ENCODE peak calls at places on chromosomes 1 and 21, in nine cellular contexts. F is upper lobe of right lung, A is IMR-90, O is fibroblast of lung, C is lower lobe of right lung, X is psoas muscle, Y is HCT116, K is PC-3, T is cardiac fibroblast. I is an unnamed sample.

GRCh38 chr1:229122606-229123005 is 148.3 kb upstream of the RAB4A start:
- DNase-seq in F (no peak), A (no peak), O (no peak), C (no peak), X (no peak), Y (no peak), K (no peak), T (no peak), I (no peak)

GRCh38 chr21:42732033-42732410 is 78.6 kb downstream of the PDE9A start:
- DNase-seq in F (no peak), A (no peak), O (no peak), C (no peak), X (no peak), Y (no peak), K (peak), T (no peak), I (no peak)

GRCh38 chr1:175555266-175555665 is 188.1 kb downstream of the TNR start:
- DNase-seq in F (no peak), A (no peak), O (peak), C (no peak), X (no peak), Y (no peak), K (no peak), T (peak), I (no peak)

GRCh38 chr1:155555915-155556314 is 6.7 kb downstream of the ASH1L start:
- DNase-seq in F (no peak), A (no peak), O (no peak), C (no peak), X (no peak), Y (no peak), K (no peak), T (no peak), I (no peak)

GRCh38 chr1:110235839-110236682 is 25.9 kb downstream of the KCNC4 start:
- DNase-seq in F (no peak), A (peak), O (peak), C (no peak), X (no peak), Y (peak), K (peak), T (peak), I (peak)

GRCh38 chr1:59901770-59902388 is 24.7 kb downstream of the CYP2J2 start:
- DNase-seq in F (no peak), A (no peak), O (peak), C (no peak), X (no peak), Y (no peak), K (no peak), T (no peak), I (peak)

GRCh38 chr1:155989242-155989991 is 11.1 kb upstream of the ARHGEF2 start:
- DNase-seq in F (peak), A (peak), O (peak), C (peak), X (peak), Y (no peak), K (peak), T (peak), I (peak)

GRCh38 chr1:229058111-229058551 is 212.8 kb upstream of the RAB4A start:
- DNase-seq in F (no peak), A (no peak), O (no peak), C (peak), X (no peak), Y (no peak), K (no peak), T (no peak), I (no peak)

DNA sequence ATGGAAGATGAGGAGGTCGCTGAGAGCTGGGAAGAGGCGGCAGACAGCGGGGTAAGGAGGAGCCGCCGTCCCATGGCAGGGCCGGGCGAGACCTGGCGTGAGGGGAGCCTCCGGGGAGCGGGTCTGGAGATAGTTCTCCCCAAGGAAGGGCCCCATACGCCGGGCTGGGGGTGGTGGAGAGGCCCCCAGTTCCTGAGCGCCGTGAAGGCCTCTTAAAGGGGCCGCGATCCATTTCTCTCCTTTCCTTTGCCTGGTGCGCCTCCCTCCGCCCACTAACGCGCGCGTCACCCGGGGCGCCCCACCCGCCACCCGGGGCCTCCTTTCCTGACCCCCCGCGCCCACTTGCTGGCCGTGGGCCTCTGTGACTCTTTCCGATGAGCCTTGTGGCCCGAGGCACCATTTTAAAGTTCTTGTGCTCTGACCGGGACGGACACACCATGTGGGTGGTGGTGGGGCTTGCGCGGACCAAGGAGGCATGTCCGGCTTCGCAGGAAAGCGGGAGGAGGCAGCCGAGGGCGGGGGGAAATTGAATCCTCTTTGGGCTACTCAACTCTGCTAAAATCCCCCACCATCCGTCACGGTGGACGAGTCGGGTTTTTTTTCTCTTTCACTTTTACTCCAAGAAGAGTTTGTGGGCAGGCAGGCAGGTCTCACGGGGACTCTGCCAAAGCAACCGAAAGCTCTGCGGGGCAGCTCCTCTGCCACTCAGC is 371 bp downstream of the SZRD1 start:
- DNase-seq in F (peak), A (peak), O (peak), C (peak), X (peak), Y (peak), K (peak), T (peak), I (peak)
- TF ChIP-seq CTCF in F (peak), A (no peak), O (no peak), C (no peak), X (no peak), Y (no peak), K (no peak), T (no peak), I (no peak)

DNA sequence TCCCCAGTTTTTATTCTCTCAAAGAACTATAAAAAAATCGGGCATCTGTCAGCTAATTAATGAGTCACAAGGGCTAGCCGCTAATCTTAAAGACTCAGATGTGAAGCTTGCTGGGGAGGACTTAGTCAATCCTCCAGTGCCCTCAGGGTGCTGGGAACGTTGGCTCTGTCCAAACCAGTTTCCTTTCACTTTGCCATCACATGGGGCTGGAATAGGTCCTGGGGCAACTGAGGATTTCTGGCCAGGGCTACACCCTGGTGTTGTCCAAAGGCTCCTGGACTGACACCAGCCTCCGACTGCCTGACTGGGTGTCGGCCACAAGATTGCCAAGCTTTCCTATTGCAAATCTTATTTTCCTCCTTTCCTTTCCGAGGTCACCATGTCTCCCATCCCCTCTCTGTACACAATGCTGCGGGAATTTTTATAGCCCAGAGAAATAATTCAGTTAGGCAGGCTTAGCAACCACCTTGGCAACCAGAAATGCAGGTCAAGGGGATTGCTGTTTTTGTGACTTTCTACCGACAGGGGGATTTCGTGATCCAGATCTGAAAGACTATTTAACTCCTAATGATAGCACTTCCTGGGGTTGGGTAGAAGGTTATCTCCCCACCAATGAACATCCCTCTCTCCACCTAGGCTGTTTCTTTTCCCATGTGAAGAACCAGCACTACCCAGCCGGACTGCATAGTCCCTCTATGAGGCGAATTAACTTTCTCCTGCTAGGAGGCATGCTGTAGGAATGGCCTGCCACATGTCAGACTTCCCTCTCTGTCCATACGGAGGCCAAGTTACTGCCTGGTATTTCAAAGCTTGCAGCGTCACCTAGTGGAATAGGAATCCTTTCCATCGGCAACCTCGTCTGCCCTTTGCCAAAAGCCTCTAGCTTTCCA is 29.9 kb upstream of the CTBS start:
- DNase-seq in F (no peak), A (peak), O (peak), C (no peak), X (peak), Y (peak), K (peak), T (peak), I (peak)
- H3K4me3 ChIP-seq in F (peak), A (peak), O (no peak), C (peak), X (peak), Y (peak), K (peak), T (peak), I (peak)

DNA sequence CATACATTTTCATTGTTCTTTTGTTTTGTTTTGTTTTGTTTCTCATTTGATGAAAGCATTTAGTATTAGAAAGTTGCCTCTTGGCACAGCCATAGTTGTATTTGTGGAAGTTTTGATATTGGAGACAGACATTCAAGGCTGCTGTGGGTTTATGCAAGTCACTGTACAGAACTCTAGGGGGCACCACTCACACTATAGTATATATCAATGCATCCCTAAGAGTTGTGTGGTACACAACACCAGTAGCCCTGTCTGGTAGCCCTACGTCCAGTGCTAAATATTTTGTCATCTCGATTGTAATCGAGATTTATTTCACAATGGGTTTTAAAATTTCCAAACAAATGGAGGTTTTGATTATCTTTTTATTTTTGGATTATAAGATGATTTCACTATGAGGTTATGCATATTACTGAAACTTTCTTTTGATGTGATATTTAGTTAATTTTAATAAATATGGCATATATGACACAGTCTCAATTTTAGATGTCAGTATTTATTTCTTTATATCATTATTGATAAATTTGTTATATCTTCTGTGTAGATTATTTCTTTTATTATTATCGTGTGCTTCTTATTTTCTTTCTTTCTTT is 112.2 kb downstream of the NR5A2 start:
- DNase-seq in F (no peak), A (peak), O (peak), C (no peak), X (no peak), Y (peak), K (peak), T (peak), I (peak)
- TF ChIP-seq CTCF in F (peak), A (peak), O (peak), C (peak), X (peak), Y (peak), K (peak), T (peak), I (peak)

GRCh38 chr1:197677752-197678295 is 97.5 kb downstream of the DENND1B start:
- DNase-seq in F (no peak), A (no peak), O (no peak), C (no peak), X (no peak), Y (no peak), K (no peak), T (no peak), I (no peak)

GRCh38 chr1:197672347-197672746 is 102.9 kb downstream of the DENND1B start:
- DNase-seq in F (no peak), A (no peak), O (no peak), C (no peak), X (no peak), Y (no peak), K (no peak), T (no peak), I (no peak)

GRCh38 chr1:197677313-197677712 is 98.0 kb downstream of the DENND1B start:
- DNase-seq in F (no peak), A (no peak), O (no peak), C (no peak), X (no peak), Y (no peak), K (no peak), T (no peak), I (no peak)

GRCh38 chr1:197674286-197674685 is 101.0 kb downstream of the DENND1B start:
- DNase-seq in F (no peak), A (no peak), O (no peak), C (no peak), X (no peak), Y (no peak), K (no peak), T (no peak), I (no peak)

GRCh38 chr1:197675475-197676324 is 99.6 kb downstream of the DENND1B start:
- DNase-seq in F (no peak), A (peak), O (peak), C (peak), X (peak), Y (no peak), K (no peak), T (peak), I (no peak)
- H3K4me3 ChIP-seq in F (peak), A (peak), O (peak), C (peak), X (peak), Y (no peak), K (no peak), T (peak), I (peak)

DNA sequence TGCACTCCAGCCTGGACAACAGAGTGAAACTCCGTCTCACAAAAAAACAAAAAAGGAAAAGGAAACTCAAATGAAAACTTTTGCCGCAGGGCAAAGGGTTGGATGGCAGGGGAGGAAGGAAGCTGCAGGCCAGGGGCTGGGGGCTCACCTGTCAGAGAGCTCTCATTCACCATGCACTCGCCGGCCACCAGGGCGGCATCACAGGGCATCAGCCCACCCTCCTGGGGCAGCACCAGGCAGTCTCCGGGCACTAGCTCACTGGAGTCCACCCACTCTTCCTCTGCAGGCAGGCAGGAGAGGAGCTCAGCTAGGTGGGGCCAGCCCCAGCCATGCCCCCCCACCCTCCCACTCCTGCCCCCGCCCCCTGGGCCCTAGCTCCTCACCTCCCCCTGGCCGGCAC is 11.9 kb downstream of the ATP13A2 start:
- DNase-seq in F (no peak), A (no peak), O (no peak), C (no peak), X (no peak), Y (no peak), K (no peak), T (no peak), I (no peak)
- TF ChIP-seq CTCF in F (no peak), A (no peak), O (no peak), C (no peak), X (no peak), Y (no peak), K (no peak), T (no peak), I (no peak)

DNA sequence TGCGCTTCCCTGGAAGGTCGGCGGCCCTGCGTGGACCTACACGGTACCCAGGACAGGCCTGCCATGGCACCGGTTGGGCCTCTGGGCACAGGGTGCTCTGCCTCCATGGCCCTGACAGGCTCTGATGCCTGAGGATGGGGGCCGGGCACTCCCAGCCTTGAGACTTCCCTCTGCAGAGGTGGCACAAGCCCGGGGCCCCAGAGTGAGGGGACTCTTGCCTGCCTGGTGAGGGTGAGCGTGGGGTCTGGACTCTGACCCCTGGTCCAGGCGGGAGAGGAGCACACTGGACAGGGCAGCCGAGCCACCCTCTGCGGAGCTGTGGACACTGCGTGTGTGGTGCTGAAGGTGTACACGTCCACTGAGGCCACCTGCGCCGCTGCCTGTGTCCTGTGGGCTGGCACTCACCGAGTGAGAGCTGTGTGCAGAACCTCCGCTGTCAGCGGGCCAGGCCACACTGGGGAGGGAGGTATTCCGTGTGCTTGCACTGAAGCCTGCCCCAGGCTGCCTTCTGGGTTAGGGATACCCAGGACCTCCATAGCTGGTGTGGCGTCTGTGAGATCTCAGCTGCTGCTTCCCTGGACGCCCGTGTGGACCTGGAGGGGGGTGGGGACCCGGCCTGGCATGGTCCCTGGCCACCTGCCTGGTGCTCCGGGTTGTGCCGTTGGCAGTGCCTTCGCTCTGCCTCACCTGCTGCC is 10.4 kb downstream of the SKI start:
- DNase-seq in F (no peak), A (no peak), O (no peak), C (no peak), X (no peak), Y (no peak), K (no peak), T (no peak), I (no peak)
- H3K4me3 ChIP-seq in F (no peak), A (no peak), O (no peak), C (no peak), X (no peak), Y (no peak), K (no peak), T (no peak), I (no peak)